ENCODE peak calls at places on chromosomes 13 and 19, in six cellular contexts. W is Peyer's patch; I is naive thymus-derived CD4-positive, alpha-beta T cell; C is lung; S is breast epithelium; Y is transverse colon. A is an unnamed sample.

GRCh38 chr19:51387924-51388389 is at the start of gene LIM2:
- DNase-seq in W (no peak), I (no peak), C (no peak), S (no peak), Y (no peak), A (no peak)

GRCh38 chr13:27304611-27305010 is 34.0 kb downstream of the RASL11A start:
- DNase-seq in W (no peak), I (no peak), C (no peak), S (no peak), Y (no peak), A (no peak)

GRCh38 chr13:91702411-91702810 is 304.0 kb downstream of the GPC5 start:
- DNase-seq in W (no peak), I (no peak), C (no peak), S (no peak), Y (no peak), A (no peak)

GRCh38 chr13:50410921-50411712 is 395.9 kb downstream of the KCNRG start:
- DNase-seq in W (no peak), I (no peak), C (peak; percentile 35), S (no peak), Y (no peak), A (no peak)

GRCh38 chr13:111943229-111943795 is 123.6 kb upstream of the SOX1 start:
- DNase-seq in W (no peak), I (no peak), C (no peak), S (no peak), Y (no peak), A (no peak)

GRCh38 chr13:97308735-97309429 is 86.7 kb downstream of the MBNL2 start:
- DNase-seq in W (no peak), I (no peak), C (no peak), S (no peak), Y (no peak), A (no peak)

GRCh38 chr13:44618326-44618725 is 42.2 kb upstream of the TSC22D1 start:
- DNase-seq in W (no peak), I (no peak), C (no peak), S (no peak), Y (no peak), A (no peak)

GRCh38 chr13:71459708-71460107 is 407.3 kb downstream of the DACH1 start:
- DNase-seq in W (no peak), I (no peak), C (no peak), S (no peak), Y (no peak), A (no peak)

GRCh38 chr13:44826586-44827350 is 162.5 kb downstream of the NUFIP1 start:
- DNase-seq in W (no peak), I (no peak), C (no peak), S (no peak), Y (no peak), A (no peak)

GRCh38 chr19:4380254-4380727 is 20.1 kb downstream of the SH3GL1 start:
- DNase-seq in W (peak; percentile 87), I (peak; percentile 63), C (no peak), S (no peak), Y (no peak), A (no peak)

GRCh38 chr19:10802479-10802878 is 33.5 kb downstream of the TMED1 start:
- DNase-seq in W (no peak), I (no peak), C (no peak), S (no peak), Y (no peak), A (no peak)

GRCh38 chr13:32669030-32669646 is 82.9 kb downstream of the PDS5B start:
- DNase-seq in W (no peak), I (peak; percentile 37), C (no peak), S (no peak), Y (no peak), A (no peak)

GRCh38 chr19:2274937-2275535 is 6.9 kb downstream of the PEAK3 start:
- DNase-seq in W (peak; percentile 66), I (peak; percentile 63), C (peak; percentile 68), S (peak; percentile 48), Y (peak; percentile 80), A (no peak)

GRCh38 chr13:73057284-73058025 is 1.4 kb upstream of the KLF5 start:
- DNase-seq in W (no peak), I (no peak), C (no peak), S (no peak), Y (no peak), A (no peak)
- H3K4me3 ChIP-seq in W (peak overlapping the region; percentile 72), I (no peak overlapping the region), C (no peak overlapping the region), S (no peak overlapping the region), Y (no peak overlapping the region), A (no peak overlapping the region)

GRCh38 chr19:36771275-36772231 is 1.1 kb downstream of the ZNF850 start:
- DNase-seq in W (peak; percentile 25), I (peak; percentile 1), C (peak; percentile 53), S (peak; percentile 62), Y (peak; percentile 36), A (peak; percentile 77)
- H3K27ac ChIP-seq in W (peak overlapping the region; percentile 80), I (peak overlapping the region; percentile 87), C (peak overlapping the region; percentile 85), S (peak overlapping the region; percentile 84), Y (peak overlapping the region; percentile 74), A (peak overlapping the region; percentile 86)

DNA sequence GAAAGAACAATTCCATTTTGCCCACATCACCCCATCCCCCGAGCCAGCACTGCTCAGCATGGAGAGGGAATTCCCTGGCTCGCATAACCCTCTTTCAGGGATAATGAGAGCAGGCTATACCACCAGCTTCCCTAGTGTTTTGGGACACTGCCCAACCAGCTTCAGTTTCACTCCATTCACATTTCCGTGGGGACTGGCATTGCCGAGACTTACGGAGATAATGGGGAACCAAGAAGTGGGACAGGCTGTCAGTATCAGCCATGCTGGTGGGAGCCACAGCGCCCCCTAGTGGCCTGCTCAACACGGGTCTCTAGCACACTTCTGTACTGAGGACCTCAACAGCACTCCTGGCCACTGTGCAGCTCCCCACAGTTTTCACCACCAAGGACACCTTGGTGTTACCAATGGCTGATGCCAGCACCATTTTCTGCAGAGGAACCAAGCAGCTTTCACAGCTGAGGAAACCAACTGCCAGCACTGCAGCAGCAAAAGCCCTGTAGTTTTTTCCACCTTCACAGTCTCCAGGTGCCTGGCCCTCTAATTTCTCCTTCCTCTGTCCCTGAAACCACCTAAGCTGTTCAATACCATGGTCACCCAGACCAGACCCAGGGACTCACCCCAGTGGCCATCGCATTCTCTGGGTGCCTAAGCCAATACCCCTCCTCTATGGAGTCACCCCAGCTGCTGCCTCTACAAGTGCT is 23.7 kb downstream of the SLC6A16 start:
- DNase-seq in W (peak; percentile 86), I (peak; percentile 70), C (peak; percentile 72), S (peak; percentile 27), Y (peak; percentile 84), A (no peak)
- H3K4me3 ChIP-seq in W (no peak overlapping the region), I (no peak overlapping the region), C (no peak overlapping the region), S (no peak overlapping the region), Y (no peak overlapping the region), A (peak overlapping the region; percentile 31)

GRCh38 chr19:38281820-38282566 is 17.6 kb downstream of the SPINT2 start:
- DNase-seq in W (no peak), I (no peak), C (no peak), S (no peak), Y (no peak), A (no peak)
- H3K27ac ChIP-seq in W (no peak overlapping the region), I (no peak overlapping the region), C (peak overlapping the region; percentile 65), S (no peak overlapping the region), Y (no peak overlapping the region), A (no peak overlapping the region)

GRCh38 chr13:113855012-113855921 is 8.6 kb downstream of the GAS6 start:
- DNase-seq in W (no peak), I (no peak), C (no peak), S (peak; percentile 5), Y (peak; percentile 70), A (peak; percentile 65)

GRCh38 chr13:113856716-113857065 is 7.2 kb downstream of the GAS6 start:
- DNase-seq in W (no peak), I (no peak), C (no peak), S (peak; percentile 18), Y (peak; percentile 55), A (peak; percentile 55)

GRCh38 chr13:113859311-113860050 is 4.4 kb downstream of the GAS6 start:
- DNase-seq in W (no peak), I (no peak), C (no peak), S (no peak), Y (no peak), A (no peak)

GRCh38 chr13:113855931-113856715 is 7.8 kb downstream of the GAS6 start:
- DNase-seq in W (no peak), I (no peak), C (no peak), S (peak; percentile 12), Y (no peak), A (peak; percentile 70)

GRCh38 chr13:113857531-113858195 is 6.2 kb downstream of the GAS6 start:
- DNase-seq in W (no peak), I (no peak), C (no peak), S (peak; percentile 22), Y (no peak), A (peak; percentile 61)
- H3K4me3 ChIP-seq in W (no peak overlapping the region), I (no peak overlapping the region), C (no peak overlapping the region), S (no peak overlapping the region), Y (no peak overlapping the region), A (no peak overlapping the region)

DNA sequence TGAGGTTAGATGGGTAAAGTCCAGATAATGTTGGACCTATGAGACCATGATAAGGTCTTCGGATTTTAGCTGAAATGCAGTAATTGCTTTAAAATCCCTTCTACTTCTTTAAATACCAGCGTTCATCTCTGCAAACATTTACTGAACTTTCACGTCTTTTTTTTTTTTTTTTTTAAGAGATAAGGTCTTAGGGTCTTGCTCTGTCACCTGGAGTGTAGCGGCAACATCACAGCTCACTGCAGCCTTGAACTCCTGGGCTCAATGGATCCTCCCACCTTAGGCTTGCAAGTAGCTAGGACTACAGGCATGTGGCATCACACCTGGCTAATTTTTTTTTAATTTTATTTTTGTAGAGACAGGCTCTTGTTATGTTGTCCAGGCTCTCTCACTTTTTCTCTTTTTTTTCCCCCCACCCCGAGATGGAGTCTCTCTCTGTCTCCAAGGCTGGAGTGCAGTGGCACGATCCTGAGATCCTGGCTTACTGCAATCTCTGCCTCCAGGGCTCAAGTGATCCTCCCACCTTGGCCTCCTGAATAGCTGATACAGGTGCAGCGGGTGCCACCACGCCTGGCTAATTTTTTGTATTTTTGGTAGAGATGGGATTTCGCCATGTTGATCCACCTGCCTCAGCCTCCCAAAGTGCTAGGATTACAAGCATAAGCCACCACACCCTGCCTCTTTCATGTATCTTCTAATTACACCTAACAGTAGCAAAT is 4.2 kb upstream of the WBP4 start:
- DNase-seq in W (no peak), I (no peak), C (no peak), S (no peak), Y (no peak), A (no peak)
- H3K27ac ChIP-seq in W (no peak overlapping the region), I (no peak overlapping the region), C (no peak overlapping the region), S (no peak overlapping the region), Y (peak overlapping the region; percentile 19), A (no peak overlapping the region)

DNA sequence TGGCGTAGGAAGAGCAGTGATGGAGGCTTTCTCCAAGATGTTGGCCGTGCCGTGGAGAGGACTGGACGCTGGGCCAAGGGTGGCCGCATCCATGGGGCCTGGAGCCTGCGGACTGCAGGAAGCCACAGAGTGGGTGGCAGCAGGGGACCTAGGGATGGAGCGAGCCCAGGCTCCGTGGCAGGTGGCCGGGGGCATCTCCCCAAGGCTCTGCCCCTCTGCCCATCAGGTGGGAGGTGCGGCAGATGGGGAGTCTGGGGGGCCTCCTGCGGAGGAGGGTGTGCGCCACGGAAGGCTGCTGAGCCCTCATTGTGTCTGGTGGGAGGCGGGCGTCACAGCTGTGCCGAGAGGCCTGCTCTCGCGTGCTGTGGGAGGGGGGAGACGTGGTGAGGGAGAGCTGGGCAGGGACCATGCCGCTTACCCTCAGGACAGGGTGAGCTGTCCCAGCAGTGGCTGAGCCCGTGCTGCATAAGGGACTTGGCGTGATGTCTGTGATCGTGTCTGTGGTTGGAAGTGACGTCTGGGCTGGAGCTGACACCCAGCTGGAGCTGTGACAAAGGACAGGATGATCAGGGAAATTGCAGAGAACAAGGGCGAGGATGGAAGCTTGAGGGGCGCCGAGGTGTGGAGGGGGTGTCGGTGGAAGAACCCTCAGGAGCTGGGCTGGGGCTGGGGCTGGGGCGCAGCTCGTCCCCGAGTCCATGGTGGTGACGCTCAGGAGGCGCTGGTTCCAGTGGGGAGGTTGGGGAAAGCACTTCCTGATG is 13.4 kb downstream of the MCF2L start:
- DNase-seq in W (no peak), I (no peak), C (no peak), S (no peak), Y (no peak), A (no peak)
- H3K4me3 ChIP-seq in W (no peak overlapping the region), I (no peak overlapping the region), C (no peak overlapping the region), S (peak overlapping the region; percentile 0), Y (no peak overlapping the region), A (no peak overlapping the region)